ENCODE peak calls at places on chromosomes 3 and 15, in ten cellular contexts. One of them, this sample, is unnamed.

GRCh38 chr15:55588070-55588817 is at the start of gene PYGO1:
- DNase-seq in brain pericyte: no peak
- DNase-seq in anterior cingulate cortex: peak
- DNase-seq in fibroblast of the conjunctiva: peak
- DNase-seq in mucosa of gallbladder: peak
- DNase-seq in A549: peak
- DNase-seq in tibial artery: peak
- DNase-seq in CD8-positive, alpha-beta T cell: no peak
- DNase-seq in left ventricle myocardium inferior: peak
- DNase-seq in SHP77: peak
- DNase-seq in this sample: peak

GRCh38 chr3:174159629-174160028 is 699.5 kb upstream of the NAALADL2 start:
- DNase-seq in brain pericyte: no peak
- DNase-seq in anterior cingulate cortex: no peak
- DNase-seq in fibroblast of the conjunctiva: no peak
- DNase-seq in mucosa of gallbladder: no peak
- DNase-seq in A549: no peak
- DNase-seq in tibial artery: no peak
- DNase-seq in CD8-positive, alpha-beta T cell: no peak
- DNase-seq in left ventricle myocardium inferior: no peak
- DNase-seq in SHP77: no peak
- DNase-seq in this sample: no peak

GRCh38 chr3:74314696-74315095 is 299.8 kb downstream of the CNTN3 start:
- DNase-seq in brain pericyte: no peak
- DNase-seq in anterior cingulate cortex: no peak
- DNase-seq in fibroblast of the conjunctiva: no peak
- DNase-seq in mucosa of gallbladder: no peak
- DNase-seq in A549: no peak
- DNase-seq in tibial artery: no peak
- DNase-seq in CD8-positive, alpha-beta T cell: no peak
- DNase-seq in left ventricle myocardium inferior: no peak
- DNase-seq in SHP77: no peak
- DNase-seq in this sample: no peak

GRCh38 chr3:52882377-52882776 is 15.0 kb downstream of the STIMATE start:
- DNase-seq in brain pericyte: no peak
- DNase-seq in anterior cingulate cortex: no peak
- DNase-seq in fibroblast of the conjunctiva: no peak
- DNase-seq in mucosa of gallbladder: no peak
- DNase-seq in A549: no peak
- DNase-seq in tibial artery: no peak
- DNase-seq in CD8-positive, alpha-beta T cell: no peak
- DNase-seq in left ventricle myocardium inferior: no peak
- DNase-seq in SHP77: no peak
- DNase-seq in this sample: no peak

GRCh38 chr3:168807426-168807825 is 711.7 kb upstream of the GOLIM4 start:
- DNase-seq in brain pericyte: no peak
- DNase-seq in anterior cingulate cortex: no peak
- DNase-seq in fibroblast of the conjunctiva: no peak
- DNase-seq in mucosa of gallbladder: no peak
- DNase-seq in A549: no peak
- DNase-seq in tibial artery: no peak
- DNase-seq in CD8-positive, alpha-beta T cell: no peak
- DNase-seq in left ventricle myocardium inferior: no peak
- DNase-seq in SHP77: no peak
- DNase-seq in this sample: no peak

GRCh38 chr3:43363621-43364266 is 77.4 kb downstream of the SNRK start:
- DNase-seq in brain pericyte: peak
- DNase-seq in anterior cingulate cortex: no peak
- DNase-seq in fibroblast of the conjunctiva: no peak
- DNase-seq in mucosa of gallbladder: no peak
- DNase-seq in A549: no peak
- DNase-seq in tibial artery: no peak
- DNase-seq in CD8-positive, alpha-beta T cell: no peak
- DNase-seq in left ventricle myocardium inferior: peak
- DNase-seq in SHP77: no peak
- DNase-seq in this sample: no peak

GRCh38 chr3:83928903-83929302 is 1029.9 kb upstream of the CADM2 start:
- DNase-seq in brain pericyte: no peak
- DNase-seq in anterior cingulate cortex: no peak
- DNase-seq in fibroblast of the conjunctiva: no peak
- DNase-seq in mucosa of gallbladder: no peak
- DNase-seq in A549: no peak
- DNase-seq in tibial artery: no peak
- DNase-seq in CD8-positive, alpha-beta T cell: no peak
- DNase-seq in left ventricle myocardium inferior: no peak
- DNase-seq in SHP77: no peak
- DNase-seq in this sample: no peak

GRCh38 chr3:67297715-67298475 is 299.8 kb downstream of the KBTBD8 start:
- DNase-seq in brain pericyte: no peak
- DNase-seq in anterior cingulate cortex: no peak
- DNase-seq in fibroblast of the conjunctiva: no peak
- DNase-seq in mucosa of gallbladder: no peak
- DNase-seq in A549: no peak
- DNase-seq in tibial artery: no peak
- DNase-seq in CD8-positive, alpha-beta T cell: no peak
- DNase-seq in left ventricle myocardium inferior: no peak
- DNase-seq in SHP77: no peak
- DNase-seq in this sample: no peak

GRCh38 chr15:48442011-48442410 is 110.8 kb downstream of the DUT start:
- DNase-seq in brain pericyte: no peak
- DNase-seq in anterior cingulate cortex: no peak
- DNase-seq in fibroblast of the conjunctiva: no peak
- DNase-seq in mucosa of gallbladder: no peak
- DNase-seq in A549: no peak
- DNase-seq in tibial artery: no peak
- DNase-seq in CD8-positive, alpha-beta T cell: no peak
- DNase-seq in left ventricle myocardium inferior: no peak
- DNase-seq in SHP77: no peak
- DNase-seq in this sample: no peak

GRCh38 chr3:134619884-134620445 is 30.9 kb downstream of the KY start:
- DNase-seq in brain pericyte: no peak
- DNase-seq in anterior cingulate cortex: no peak
- DNase-seq in fibroblast of the conjunctiva: no peak
- DNase-seq in mucosa of gallbladder: no peak
- DNase-seq in A549: no peak
- DNase-seq in tibial artery: no peak
- DNase-seq in CD8-positive, alpha-beta T cell: no peak
- DNase-seq in left ventricle myocardium inferior: no peak
- DNase-seq in SHP77: no peak
- DNase-seq in this sample: peak

GRCh38 chr15:87144775-87145174 is 1065.1 kb downstream of the AGBL1 start:
- DNase-seq in brain pericyte: no peak
- DNase-seq in anterior cingulate cortex: no peak
- DNase-seq in fibroblast of the conjunctiva: no peak
- DNase-seq in mucosa of gallbladder: no peak
- DNase-seq in A549: no peak
- DNase-seq in tibial artery: no peak
- DNase-seq in CD8-positive, alpha-beta T cell: no peak
- DNase-seq in left ventricle myocardium inferior: no peak
- DNase-seq in SHP77: peak
- DNase-seq in this sample: no peak

GRCh38 chr3:193972816-193973215 is 163.1 kb upstream of the HES1 start:
- DNase-seq in brain pericyte: no peak
- DNase-seq in anterior cingulate cortex: no peak
- DNase-seq in fibroblast of the conjunctiva: no peak
- DNase-seq in mucosa of gallbladder: no peak
- DNase-seq in A549: no peak
- DNase-seq in tibial artery: no peak
- DNase-seq in CD8-positive, alpha-beta T cell: no peak
- DNase-seq in left ventricle myocardium inferior: no peak
- DNase-seq in SHP77: no peak
- DNase-seq in this sample: no peak